ENCODE peak calls at places on chromosomes 7 and 10, in four cellular contexts. A is Panc1, J is A549, F is choroid plexus epithelial cell. K is an unnamed sample.

GRCh38 chr7:88146611-88147010 is 73.2 kb downstream of the SRI start:
- DNase-seq in A (no peak), J (no peak), F (no peak), K (no peak)

GRCh38 chr7:106606120-106606519 is 54.8 kb downstream of the CCDC71L start:
- DNase-seq in A (no peak), J (no peak), F (no peak), K (no peak)

GRCh38 chr10:101018600-101019439 is 12.1 kb downstream of the PDZD7 start:
- DNase-seq in A (no peak), J (peak; percentile 95), F (peak; percentile 93), K (peak; percentile 74)

GRCh38 chr7:42953989-42954388 is 21.8 kb downstream of the MRPL32 start:
- DNase-seq in A (no peak), J (no peak), F (no peak), K (no peak)

GRCh38 chr7:128785738-128786137 is 6.0 kb upstream of the CCDC136 start:
- DNase-seq in A (no peak), J (no peak), F (no peak), K (no peak)

GRCh38 chr10:114504769-114505579 is 100.7 kb upstream of the AFAP1L2 start:
- DNase-seq in A (no peak), J (no peak), F (peak; percentile 86), K (peak; percentile 97)

GRCh38 chr7:13050703-13051102 is 363.3 kb downstream of the ARL4A start:
- DNase-seq in A (no peak), J (peak; percentile 15), F (peak; percentile 91), K (peak; percentile 89)

GRCh38 chr10:51788270-51788669 is 88.9 kb upstream of the CSTF2T start:
- DNase-seq in A (no peak), J (no peak), F (no peak), K (no peak)

GRCh38 chr10:36366843-36367242 is 724.7 kb upstream of the FZD8 start:
- DNase-seq in A (no peak), J (no peak), F (no peak), K (no peak)

GRCh38 chr10:95428702-95429101 is 132.5 kb downstream of the SORBS1 start:
- DNase-seq in A (no peak), J (no peak), F (no peak), K (no peak)

GRCh38 chr10:21230219-21230618 is 295.3 kb downstream of the SKIDA1 start:
- DNase-seq in A (no peak), J (no peak), F (no peak), K (no peak)

GRCh38 chr7:121938429-121938996 is 65.6 kb downstream of the PTPRZ1 start:
- DNase-seq in A (no peak), J (no peak), F (no peak), K (no peak)

GRCh38 chr10:17348111-17349008 is 106.0 kb downstream of the ST8SIA6 start:
- DNase-seq in A (peak; percentile 15), J (peak; percentile 7), F (peak; percentile 84), K (peak; percentile 86)

GRCh38 chr7:130063036-130063435 is 7.3 kb upstream of the KLHDC10 start:
- DNase-seq in A (no peak), J (no peak), F (peak; percentile 50), K (peak; percentile 38)

GRCh38 chr7:47556511-47557180 is 25.3 kb downstream of the TNS3 start:
- DNase-seq in A (no peak), J (no peak), F (no peak), K (no peak)

GRCh38 chr7:22895491-22895890 is 72.8 kb upstream of the TOMM7 start:
- DNase-seq in A (no peak), J (no peak), F (no peak), K (no peak)

GRCh38 chr7:127589901-127590300 is 1.7 kb downstream of the ARF5 start:
- DNase-seq in A (no peak), J (no peak), F (no peak), K (no peak)

GRCh38 chr10:107585630-107586029 is 421.1 kb upstream of the SORCS1 start:
- DNase-seq in A (no peak), J (no peak), F (no peak), K (no peak)

GRCh38 chr10:100037758-100038315 is 28.1 kb upstream of the DNMBP start:
- DNase-seq in A (no peak), J (no peak), F (no peak), K (no peak)

GRCh38 chr7:34747842-34748241 is 89.8 kb downstream of the NPSR1 start:
- DNase-seq in A (no peak), J (no peak), F (peak; percentile 5), K (no peak)

GRCh38 chr10:103792547-103792946 is 62.8 kb downstream of the SH3PXD2A start:
- DNase-seq in A (no peak), J (no peak), F (peak; percentile 13), K (peak; percentile 21)

GRCh38 chr10:32943854-32944661 is 14.0 kb downstream of the ITGB1 start:
- DNase-seq in A (no peak), J (no peak), F (no peak), K (no peak)

GRCh38 chr10:99329891-99330674 is 927 bp downstream of the CNNM1 start:
- DNase-seq in A (no peak), J (no peak), F (peak; percentile 6), K (no peak)

GRCh38 chr7:74627699-74628411 is 29.7 kb upstream of the GTF2I start:
- DNase-seq in A (no peak), J (no peak), F (peak; percentile 57), K (peak; percentile 75)

GRCh38 chr7:32905175-32905662 is 13.7 kb upstream of the KBTBD2 start:
- DNase-seq in A (no peak), J (no peak), F (peak; percentile 62), K (peak; percentile 82)

GRCh38 chr7:151014950-151015349 is 9.3 kb downstream of the ATG9B start:
- DNase-seq in A (no peak), J (no peak), F (no peak), K (no peak)

GRCh38 chr7:151013356-151013727 is 11.0 kb downstream of the ATG9B start:
- DNase-seq in A (no peak), J (no peak), F (no peak), K (no peak)

GRCh38 chr7:151012031-151012692 is 12.1 kb downstream of the ATG9B start:
- DNase-seq in A (no peak), J (no peak), F (no peak), K (no peak)

GRCh38 chr7:151012921-151013347 is 11.4 kb downstream of the ATG9B start:
- DNase-seq in A (no peak), J (peak; percentile 74), F (peak; percentile 54), K (no peak)

DNA sequence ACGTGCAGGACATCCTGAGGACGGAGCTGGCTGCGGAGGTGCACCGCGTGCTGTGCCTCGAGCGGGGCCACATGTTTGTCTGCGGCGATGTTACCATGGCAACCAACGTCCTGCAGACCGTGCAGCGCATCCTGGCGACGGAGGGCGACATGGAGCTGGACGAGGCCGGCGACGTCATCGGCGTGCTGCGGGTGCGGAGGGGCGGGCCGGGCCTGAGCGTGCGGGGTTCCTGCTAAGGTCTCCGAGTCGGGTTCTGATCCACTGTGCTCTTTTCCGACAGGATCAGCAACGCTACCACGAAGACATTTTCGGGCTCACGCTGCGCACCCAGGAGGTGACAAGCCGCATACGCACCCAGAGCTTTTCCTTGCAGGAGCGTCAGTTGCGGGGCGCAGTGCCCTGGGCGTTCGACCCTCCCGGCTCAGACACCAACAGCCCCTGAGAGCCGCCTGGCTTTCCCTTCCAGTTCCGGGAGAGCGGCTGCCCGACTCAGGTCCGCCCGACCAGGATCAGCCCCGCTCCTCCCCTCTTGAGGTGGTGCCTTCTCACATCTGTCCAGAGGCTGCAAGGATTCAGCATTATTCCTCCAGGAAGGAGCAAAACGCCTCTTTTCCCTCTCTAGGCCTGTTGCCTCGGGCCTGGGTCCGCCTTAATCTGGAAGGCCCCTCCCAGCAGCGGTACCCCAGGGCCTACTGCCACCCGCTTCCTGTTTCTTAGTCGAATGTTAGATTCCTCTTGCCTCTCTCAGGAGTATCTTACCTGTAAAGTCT is 10.4 kb downstream of the ATG9B start:
- DNase-seq in A (no peak), J (no peak), F (peak; percentile 58), K (no peak)
- TF ChIP-seq CTCF in A (no peak), J (no peak), F (peak; percentile 16), K (peak; percentile 2)

GRCh38 chr10:119653209-119653608 is 2.0 kb downstream of the BAG3 start:
- DNase-seq in A (no peak), J (no peak), F (no peak), K (no peak)

GRCh38 chr10:119650692-119651513 is at the start of gene BAG3:
- DNase-seq in A (no peak), J (peak; percentile 80), F (peak; percentile 94), K (peak; percentile 96)

GRCh38 chr10:119651514-119652327 is 541 bp downstream of the BAG3 start:
- DNase-seq in A (no peak), J (no peak), F (no peak), K (no peak)

GRCh38 chr10:119654540-119654939 is 3.4 kb downstream of the BAG3 start:
- DNase-seq in A (no peak), J (peak; percentile 66), F (no peak), K (peak; percentile 35)

GRCh38 chr10:119652361-119652760 is 1.2 kb downstream of the BAG3 start:
- DNase-seq in A (no peak), J (peak; percentile 71), F (peak; percentile 80), K (peak; percentile 74)
- H3K4me3 ChIP-seq in A (peak overlapping the region; percentile 90), J (peak overlapping the region; percentile 88), F (peak overlapping the region; percentile 96), K (peak overlapping the region; percentile 91)

DNA sequence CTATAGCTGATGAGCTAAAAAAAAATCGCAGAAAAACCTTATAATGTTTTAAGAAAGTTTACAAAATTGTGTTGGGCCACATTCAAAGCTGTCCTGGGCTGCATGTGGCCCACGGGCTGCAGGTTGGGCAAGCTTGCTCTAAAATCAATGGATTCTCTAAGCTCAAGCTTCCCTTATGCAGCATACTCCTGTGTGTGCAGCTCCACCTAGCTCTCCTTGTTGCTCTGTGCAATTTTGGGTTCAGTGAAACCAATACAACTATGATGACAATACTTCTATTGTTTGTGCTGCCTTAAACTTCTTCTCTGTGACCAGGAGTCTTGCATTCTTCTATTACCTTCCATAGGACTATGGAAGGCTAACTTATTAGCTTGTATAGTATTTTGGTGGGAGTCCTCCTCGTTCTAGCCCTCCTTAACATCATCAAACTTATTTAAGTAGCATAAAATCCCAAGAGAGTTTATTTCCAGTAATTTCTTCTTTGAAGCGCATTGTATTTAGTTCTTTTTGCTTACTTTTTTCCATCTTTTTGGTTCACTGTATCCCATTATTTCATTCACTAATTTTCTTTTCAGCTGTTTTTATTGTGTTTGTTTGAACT is 170.9 kb upstream of the SMIM30 start:
- DNase-seq in A (peak; percentile 10), J (no peak), F (peak; percentile 81), K (peak; percentile 69)
- TF ChIP-seq CTCF in A (peak; percentile 54), J (no peak), F (peak; percentile 84), K (peak; percentile 82)

DNA sequence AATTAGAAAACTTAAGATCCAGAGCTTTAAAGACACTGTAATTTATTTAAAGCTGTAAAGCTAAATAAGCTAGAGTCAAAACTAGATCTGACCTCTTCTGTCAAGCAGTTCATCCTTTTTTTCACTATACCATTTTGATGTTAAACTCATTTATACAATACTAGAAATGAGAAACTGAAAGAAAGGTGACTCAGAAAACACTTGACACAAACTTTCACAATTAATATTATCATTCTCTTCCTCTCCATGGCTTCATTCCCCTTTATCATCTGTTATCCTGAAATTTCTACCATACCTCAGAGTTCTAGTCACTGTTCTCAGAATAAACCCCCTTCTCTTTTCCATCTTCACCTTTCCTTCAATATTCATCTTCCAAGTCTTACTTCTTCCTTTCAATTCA is 1.3 kb downstream of the FIGNL1 start:
- DNase-seq in A (no peak), J (no peak), F (no peak), K (no peak)
- H3K4me3 ChIP-seq in A (no peak overlapping the region), J (no peak overlapping the region), F (no peak overlapping the region), K (no peak overlapping the region)